ENCODE peak calls at places on chromosomes 4 and X, in seven cellular contexts. L, H, J, Y, V, C and E are unnamed samples.

GRCh38 chr4:154585369-154586018 is 5.0 kb downstream of the FGA start:
- DNase-seq in Y (no peak), L (no peak), V (no peak), J (no peak), C (no peak), H (no peak), E (no peak)

GRCh38 chrX:148499638-148500427 is 584 bp upstream of the AFF2 start:
- DNase-seq in L (no peak), H (no peak), C (no peak), J (no peak), V (no peak), Y (no peak), E (no peak)

GRCh38 chr4:71304289-71304850 is 34.5 kb upstream of the SLC4A4 start:
- DNase-seq in H (peak; percentile 63), V (no peak), C (no peak), L (no peak), J (no peak), Y (no peak), E (peak; percentile 33)

GRCh38 chr4:22614114-22614513 is 78.6 kb upstream of the GBA3 start:
- DNase-seq in C (no peak), L (no peak), H (no peak), J (no peak), V (no peak), Y (no peak), E (no peak)

GRCh38 chrX:130120746-130121504 is 10.6 kb upstream of the ELF4 start:
- DNase-seq in V (peak; percentile 84), Y (no peak), L (peak; percentile 33), C (peak; percentile 72), H (peak; percentile 86), J (peak; percentile 45), E (peak; percentile 47)

GRCh38 chr4:145034727-145035211 is 63.2 kb downstream of the ANAPC10 start:
- DNase-seq in V (no peak), C (no peak), J (no peak), L (no peak), Y (peak; percentile 20), H (peak; percentile 44), E (no peak)

GRCh38 chr4:165175879-165176278 is 31.5 kb upstream of the KLHL2 start:
- DNase-seq in Y (no peak), L (no peak), J (no peak), C (no peak), H (peak; percentile 62), V (no peak), E (peak; percentile 20)

GRCh38 chr4:146192060-146192459 is 16.5 kb downstream of the LSM6 start:
- DNase-seq in J (no peak), Y (peak; percentile 32), H (peak; percentile 15), C (no peak), V (no peak), L (no peak), E (no peak)

GRCh38 chrX:103773445-103773844 is 3.2 kb upstream of the PLP1 start:
- DNase-seq in Y (no peak), L (no peak), H (no peak), C (no peak), J (no peak), V (no peak), E (no peak)

GRCh38 chr4:73701116-73701515 is 39.3 kb upstream of the CXCL8 start:
- DNase-seq in C (no peak), V (no peak), L (no peak), H (peak; percentile 42), J (no peak), Y (no peak), E (no peak)

GRCh38 chrX:74049126-74049525 is 254.9 kb upstream of the ZCCHC13 start:
- DNase-seq in H (peak; percentile 21), L (no peak), V (no peak), C (no peak), Y (no peak), J (no peak), E (no peak)

GRCh38 chr4:98524271-98524670 is 134.1 kb downstream of the TSPAN5 start:
- DNase-seq in C (no peak), Y (no peak), V (no peak), L (no peak), H (no peak), J (no peak), E (no peak)

GRCh38 chr4:121733942-121734341 is 31.0 kb downstream of the SMIM43 start:
- DNase-seq in H (no peak), J (no peak), Y (no peak), V (no peak), L (no peak), C (no peak), E (no peak)

GRCh38 chr4:16745009-16745408 is 153.4 kb downstream of the LDB2 start:
- DNase-seq in C (no peak), H (peak; percentile 83), J (no peak), Y (peak; percentile 64), L (no peak), V (no peak), E (no peak)

GRCh38 chr4:185381794-185382193 is 13.9 kb downstream of the LRP2BP start:
- DNase-seq in J (no peak), H (no peak), C (no peak), V (no peak), L (no peak), Y (no peak), E (no peak)

GRCh38 chrX:45322382-45322781 is 121.7 kb upstream of the DIPK2B start:
- DNase-seq in H (peak; percentile 86), J (no peak), L (no peak), C (no peak), V (no peak), Y (peak; percentile 57), E (no peak)

GRCh38 chr4:175376287-175376977 is 435.6 kb downstream of the GPM6A start:
- DNase-seq in J (no peak), C (no peak), Y (no peak), V (no peak), L (no peak), H (no peak), E (no peak)

GRCh38 chr4:5884804-5885203 is 8.1 kb downstream of the CRMP1 start:
- DNase-seq in H (no peak), V (no peak), C (no peak), Y (no peak), L (no peak), J (no peak), E (no peak)

GRCh38 chrX:141185366-141185765 is 8.4 kb upstream of the LDOC1 start:
- DNase-seq in Y (no peak), C (no peak), J (no peak), H (no peak), V (no peak), L (no peak), E (no peak)

GRCh38 chr4:93467484-93468155 is 360.9 kb upstream of the ATOH1 start:
- DNase-seq in C (no peak), H (no peak), V (no peak), J (no peak), Y (no peak), L (no peak), E (no peak)

GRCh38 chrX:53440631-53441517 is 6.7 kb upstream of the HSD17B10 start:
- DNase-seq in Y (no peak), H (peak; percentile 65), V (peak; percentile 80), C (peak; percentile 42), L (no peak), J (peak; percentile 45), E (peak; percentile 16)

GRCh38 chrX:7934026-7934425 is 6.8 kb upstream of the PNPLA4 start:
- DNase-seq in V (no peak), L (no peak), H (no peak), Y (no peak), J (no peak), C (no peak), E (no peak)

GRCh38 chr4:25813705-25814104 is 49.1 kb downstream of the SEL1L3 start:
- DNase-seq in Y (no peak), C (no peak), L (no peak), V (no peak), J (no peak), H (peak; percentile 71), E (peak; percentile 35)

GRCh38 chrX:36867143-36867542 is 141.0 kb upstream of the FAM47C start:
- DNase-seq in J (no peak), V (no peak), H (peak; percentile 24), C (no peak), Y (no peak), L (no peak), E (no peak)

GRCh38 chr4:115054836-115055235 is 58.6 kb downstream of the NDST4 start:
- DNase-seq in Y (no peak), H (no peak), L (no peak), C (no peak), V (no peak), J (no peak), E (no peak)

GRCh38 chr4:76607846-76608245 is 172.8 kb downstream of the SHROOM3 start:
- DNase-seq in Y (no peak), V (no peak), L (no peak), H (no peak), C (no peak), J (no peak), E (no peak)

GRCh38 chr4:24174622-24175021 is 284.8 kb upstream of the PPARGC1A start:
- DNase-seq in V (no peak), J (no peak), Y (no peak), L (no peak), H (peak; percentile 35), C (no peak), E (no peak)

GRCh38 chr4:185786422-185786821 is 25.6 kb downstream of the SORBS2 start:
- DNase-seq in L (no peak), H (no peak), C (no peak), J (no peak), V (no peak), Y (no peak), E (no peak)

GRCh38 chr4:85423414-85423813 is 51.5 kb upstream of the ARHGAP24 start:
- DNase-seq in H (peak; percentile 24), J (no peak), V (no peak), Y (no peak), C (no peak), L (no peak), E (no peak)

GRCh38 chr4:56448301-56448700 is 12.2 kb downstream of the PAICS start:
- DNase-seq in H (no peak), Y (no peak), C (no peak), J (no peak), V (no peak), L (no peak), E (no peak)

GRCh38 chr4:79855081-79855480 is 217.9 kb downstream of the ANTXR2 start:
- DNase-seq in V (no peak), H (no peak), Y (no peak), J (no peak), C (no peak), L (no peak), E (no peak)

GRCh38 chrX:69616520-69617203 is 749 bp downstream of the EDA start:
- DNase-seq in C (peak; percentile 5), V (peak; percentile 58), L (no peak), H (peak; percentile 1), Y (no peak), J (no peak), E (peak; percentile 6)

GRCh38 chr4:84681488-84682274 is 98.8 kb downstream of the CDS1 start:
- DNase-seq in Y (peak; percentile 19), C (no peak), H (peak; percentile 84), J (no peak), L (no peak), V (no peak), E (no peak)

GRCh38 chr4:53234669-53235068 is 131.2 kb downstream of the SCFD2 start:
- DNase-seq in Y (no peak), L (no peak), C (no peak), V (no peak), H (no peak), J (no peak), E (no peak)

GRCh38 chr4:22510750-22511149 is 5.1 kb downstream of the ADGRA3 start:
- DNase-seq in Y (no peak), H (no peak), C (no peak), V (no peak), L (no peak), J (no peak), E (no peak)

GRCh38 chrX:102339312-102340298 is 92.6 kb downstream of the NXF2 start:
- DNase-seq in J (no peak), C (no peak), V (no peak), H (peak; percentile 4), L (peak; percentile 3), Y (no peak), E (peak; percentile 7)

GRCh38 chrX:114047558-114047957 is 536.3 kb upstream of the HTR2C start:
- DNase-seq in V (no peak), H (peak; percentile 1), C (no peak), L (no peak), Y (no peak), J (no peak), E (no peak)

GRCh38 chrX:142251202-142251601 is 46.1 kb upstream of the MAGEC2 start:
- DNase-seq in L (no peak), J (no peak), C (no peak), V (no peak), H (peak; percentile 4), Y (no peak), E (no peak)